ENCODE peak calls at places on chromosomes 4 and X, in four cellular contexts. A is K562, Z is HepG2, I is GM12878. M is an unnamed sample.

GRCh38 chrX:146054311-146054710 is 236.7 kb downstream of the SLITRK2 start:
- DNase-seq in A (no peak), I (no peak), Z (no peak), M (no peak)

GRCh38 chr4:185859106-185859505 is 47.1 kb upstream of the SORBS2 start:
- DNase-seq in Z (no peak), A (no peak), I (no peak), M (no peak)

GRCh38 chr4:107151173-107151572 is 115.1 kb upstream of the DKK2 start:
- DNase-seq in I (no peak), Z (no peak), A (no peak), M (no peak)

GRCh38 chrX:84174348-84174747 is 13.7 kb downstream of the RPS6KA6 start:
- DNase-seq in I (no peak), A (no peak), Z (no peak), M (no peak)

GRCh38 chr4:186485621-186486062 is 69.7 kb downstream of the MTNR1A start:
- DNase-seq in A (no peak), I (no peak), Z (no peak), M (no peak)

GRCh38 chr4:7876096-7876993 is 63.3 kb downstream of the AFAP1 start:
- DNase-seq in Z (peak), A (no peak), I (no peak), M (peak)

GRCh38 chrX:153306527-153307115 is 14.9 kb downstream of the PNMA6F start:
- DNase-seq in A (no peak), Z (no peak), I (no peak), M (no peak)

GRCh38 chr4:182175788-182176519 is 67.2 kb upstream of the TENM3 start:
- DNase-seq in A (no peak), Z (no peak), I (no peak), M (no peak)

GRCh38 chrX:139126493-139126892 is 404.0 kb upstream of the F9 start:
- DNase-seq in Z (peak), A (peak), I (no peak), M (peak)

GRCh38 chr4:166421556-166422156 is 548.6 kb downstream of the TLL1 start:
- DNase-seq in Z (no peak), I (no peak), A (no peak), M (no peak)

GRCh38 chr4:170652571-170652970 is 562.8 kb upstream of the AADAT start:
- DNase-seq in A (no peak), Z (no peak), I (no peak), M (no peak)

GRCh38 chr4:108443585-108443984 is 176.8 kb upstream of the RPL34 start:
- DNase-seq in I (no peak), Z (no peak), A (no peak), M (no peak)

GRCh38 chr4:7929530-7929951 is 10.1 kb downstream of the AFAP1 start:
- DNase-seq in Z (no peak), A (no peak), I (no peak), M (peak)

DNA sequence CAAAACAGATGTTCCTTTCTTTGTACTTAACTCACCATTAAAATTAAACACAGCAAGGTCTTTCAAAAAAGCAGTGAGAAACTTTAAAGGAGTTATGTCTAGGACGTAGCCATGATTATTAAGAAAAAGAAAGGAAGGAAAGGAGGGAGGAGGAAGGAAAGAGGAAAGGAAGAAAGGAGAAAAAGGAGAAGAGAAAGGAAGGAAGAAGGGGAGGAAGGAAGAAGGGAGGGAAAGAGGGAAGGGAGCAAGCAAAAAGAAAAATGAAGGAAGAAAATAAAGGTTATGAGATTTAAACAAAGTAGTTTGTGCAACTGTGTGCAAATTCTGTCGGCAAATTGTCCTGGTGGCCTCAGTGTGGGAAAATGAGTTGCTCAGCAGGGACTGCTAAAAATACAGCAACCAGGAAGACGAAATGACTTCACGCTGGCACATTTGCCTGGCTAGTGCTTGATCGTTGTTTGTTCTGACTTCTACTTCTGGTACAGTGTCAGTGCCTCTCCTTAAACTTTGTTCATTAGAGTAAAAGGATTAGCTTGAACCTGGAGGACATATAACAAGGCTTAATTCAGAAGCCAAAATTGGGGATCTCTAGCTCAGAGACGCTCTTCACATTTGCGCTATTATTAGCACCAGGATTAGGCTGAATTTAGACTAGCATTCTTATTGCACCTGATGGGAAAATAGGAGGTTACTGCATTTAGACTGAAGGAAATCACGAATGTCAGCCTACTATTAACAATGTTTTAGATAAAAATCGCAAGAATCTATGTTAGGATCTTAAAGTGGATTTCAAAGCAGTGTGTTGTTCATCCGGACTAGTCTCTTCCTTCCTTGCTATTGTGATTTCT is 81.2 kb downstream of the DCK start:
- DNase-seq in Z (no peak), I (no peak), A (no peak), M (no peak)
- TF ChIP-seq CBFB in Z (no peak), I (no peak), A (no peak), M (no peak)

GRCh38 chr4:742742-743311 is 37.2 kb downstream of the PCGF3 start:
- DNase-seq in A (peak), I (no peak), Z (peak), M (peak)
- TF ChIP-seq ATF3 in A (no peak), I (no peak), Z (no peak), M (no peak)

GRCh38 chr4:43781125-43781524 is 667.5 kb downstream of the KCTD8 start:
- DNase-seq in A (no peak), I (no peak), Z (no peak), M (no peak)

GRCh38 chr4:43778187-43778915 is 670.3 kb downstream of the KCTD8 start:
- DNase-seq in Z (no peak), I (no peak), A (no peak), M (no peak)

DNA sequence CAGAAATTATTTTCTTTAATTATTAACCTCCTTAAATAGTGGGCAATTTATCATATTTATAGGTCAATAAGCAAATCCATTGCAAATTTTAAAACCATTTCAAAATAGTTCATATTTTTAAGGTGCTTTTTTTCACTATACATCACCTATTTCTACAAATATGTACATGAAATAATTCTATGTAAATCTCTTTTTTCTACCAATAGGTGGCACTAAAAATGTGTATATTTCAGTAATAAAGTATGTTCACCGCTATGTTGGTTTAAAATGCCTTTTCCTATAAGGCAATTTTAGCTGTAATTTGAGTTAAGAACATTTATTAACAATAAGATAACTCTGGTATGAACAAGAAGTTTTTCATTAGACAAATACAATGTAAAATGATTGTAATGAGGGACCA is 672.2 kb downstream of the KCTD8 start:
- DNase-seq in I (no peak), A (no peak), Z (peak), M (no peak)
- TF ChIP-seq CBFB in I (no peak), A (no peak), Z (no peak), M (no peak)

GRCh38 chr4:30866907-30867306 is 146.7 kb downstream of the PCDH7 start:
- DNase-seq in A (no peak), I (no peak), Z (no peak), M (no peak)

GRCh38 chr4:30868257-30868656 is 148.1 kb downstream of the PCDH7 start:
- DNase-seq in I (no peak), Z (no peak), A (no peak), M (no peak)

GRCh38 chr4:30867427-30867826 is 147.3 kb downstream of the PCDH7 start:
- DNase-seq in Z (no peak), A (no peak), I (no peak), M (no peak)

GRCh38 chr4:30866444-30866843 is 146.3 kb downstream of the PCDH7 start:
- DNase-seq in Z (no peak), A (no peak), I (no peak), M (no peak)

DNA sequence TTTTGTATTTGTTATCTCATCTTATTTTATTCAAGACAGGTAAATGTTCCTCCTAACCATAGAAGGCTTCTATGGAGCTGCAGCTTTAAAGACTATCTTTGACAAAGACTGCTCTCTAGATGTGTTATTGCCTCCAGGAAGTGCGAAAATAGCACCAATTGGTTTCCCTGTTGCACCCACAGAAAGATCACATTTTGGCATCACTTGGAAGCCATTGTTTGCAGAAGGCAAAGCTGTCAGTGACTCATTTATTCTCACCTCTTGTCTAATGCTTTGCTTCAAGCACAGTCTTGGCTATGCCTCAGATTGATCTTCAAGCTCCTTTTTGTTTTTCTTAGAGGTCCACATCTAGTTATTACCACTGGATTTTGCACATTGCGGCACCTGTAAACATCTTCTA is 150.3 kb downstream of the PCDH7 start:
- DNase-seq in Z (no peak), A (no peak), I (no peak), M (no peak)
- TF ChIP-seq ATF3 in Z (no peak), A (no peak), I (no peak), M (no peak)